ENCODE peak calls at places on chromosomes 16 and 17, in five cellular contexts. R is mammary epithelial cell, L is AG10803, F is AG04450, D is psoas muscle. Z is an unnamed sample.

GRCh38 chr17:31269597-31269996 is 27.4 kb downstream of the OMG start:
- DNase-seq in L (peak), D (no peak), F (peak), R (peak), Z (peak)

GRCh38 chr16:20822451-20823128 is 16.3 kb downstream of the REXO5 start:
- DNase-seq in D (no peak), R (no peak), F (no peak), L (no peak), Z (no peak)

GRCh38 chr16:87847467-87847784 is 21.9 kb downstream of the SLC7A5 start:
- DNase-seq in D (no peak), R (no peak), L (no peak), F (no peak), Z (no peak)

GRCh38 chr17:33523577-33523981 is 230.5 kb upstream of the ASIC2 start:
- DNase-seq in D (no peak), R (peak), F (no peak), L (peak), Z (no peak)

GRCh38 chr16:70463235-70463634 is 8.8 kb downstream of the FCSK start:
- DNase-seq in F (no peak), L (no peak), D (no peak), R (no peak), Z (no peak)

GRCh38 chr16:52463904-52464303 is 83.0 kb downstream of the TOX3 start:
- DNase-seq in R (no peak), D (no peak), F (no peak), L (no peak), Z (no peak)

GRCh38 chr17:39660011-39660360 is 5.2 kb upstream of the TCAP start:
- DNase-seq in D (no peak), L (no peak), F (no peak), R (no peak), Z (no peak)

GRCh38 chr17:78995761-78996451 is 13.7 kb downstream of the CANT1 start:
- DNase-seq in L (no peak), D (peak), F (no peak), R (no peak), Z (no peak)

GRCh38 chr17:3573246-3574100 is 15.9 kb upstream of the TRPV3 start:
- DNase-seq in F (no peak), R (no peak), L (no peak), D (no peak), Z (no peak)

GRCh38 chr16:67109407-67110135 is at the start of gene PHAF1:
- DNase-seq in F (peak), R (peak), L (peak), D (peak), Z (peak)

GRCh38 chr16:76639685-76640289 is 362.6 kb downstream of the CNTNAP4 start:
- DNase-seq in D (no peak), L (no peak), F (no peak), R (peak), Z (no peak)

GRCh38 chr16:50598936-50599361 is 50.8 kb downstream of the NKD1 start:
- DNase-seq in L (no peak), D (peak), F (no peak), R (no peak), Z (no peak)

GRCh38 chr17:13822671-13823070 is 220.9 kb upstream of the HS3ST3A1 start:
- DNase-seq in D (no peak), L (no peak), R (no peak), F (no peak), Z (no peak)

GRCh38 chr16:87332150-87332549 is 15.0 kb upstream of the C16orf95 start:
- DNase-seq in D (peak), F (no peak), L (no peak), R (no peak), Z (no peak)

GRCh38 chr16:89811321-89811720 is 5.1 kb downstream of the FANCA start:
- DNase-seq in F (no peak), D (no peak), L (no peak), R (no peak), Z (no peak)

DNA sequence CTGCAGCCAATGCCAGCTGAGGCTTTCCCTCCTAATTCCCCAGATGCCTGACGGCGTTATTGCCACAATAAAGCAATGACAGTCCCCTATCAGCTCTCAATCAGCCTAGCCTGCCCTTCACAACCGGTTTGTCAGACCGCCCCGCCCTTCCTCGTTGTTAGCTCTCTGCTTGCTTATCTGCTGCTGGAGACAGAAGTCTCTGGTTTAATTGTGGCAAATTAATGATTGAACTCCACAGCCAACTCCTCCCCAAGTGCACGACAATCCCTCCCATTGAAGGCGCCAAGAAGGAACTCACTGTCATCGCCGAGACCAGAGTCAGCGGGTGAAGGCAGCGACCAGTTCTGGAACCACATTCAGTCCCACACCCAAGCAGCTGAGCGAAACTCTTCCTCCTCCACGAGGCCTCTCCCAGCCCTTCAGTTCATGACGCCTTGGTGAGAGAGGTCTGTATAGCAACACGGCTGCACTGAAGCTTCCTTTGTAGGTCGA is 474.4 kb downstream of the SLC39A11 start:
- DNase-seq in R (no peak), D (no peak), F (no peak), L (no peak), Z (no peak)
- H3K4me3 ChIP-seq in R (no peak), D (no peak), F (no peak), L (no peak), Z (no peak)

GRCh38 chr17:492015-492399 is 139.4 kb upstream of the RPH3AL start:
- DNase-seq in D (no peak), L (no peak), R (no peak), F (no peak), Z (no peak)

GRCh38 chr17:496761-497586 is 144.4 kb upstream of the RPH3AL start:
- DNase-seq in D (no peak), R (no peak), F (no peak), L (peak), Z (no peak)

GRCh38 chr17:493666-494065 is 141.1 kb upstream of the RPH3AL start:
- DNase-seq in F (no peak), R (no peak), L (no peak), D (no peak), Z (no peak)

GRCh38 chr17:497587-498034 is 145.0 kb upstream of the RPH3AL start:
- DNase-seq in F (no peak), L (no peak), D (no peak), R (no peak), Z (no peak)

DNA sequence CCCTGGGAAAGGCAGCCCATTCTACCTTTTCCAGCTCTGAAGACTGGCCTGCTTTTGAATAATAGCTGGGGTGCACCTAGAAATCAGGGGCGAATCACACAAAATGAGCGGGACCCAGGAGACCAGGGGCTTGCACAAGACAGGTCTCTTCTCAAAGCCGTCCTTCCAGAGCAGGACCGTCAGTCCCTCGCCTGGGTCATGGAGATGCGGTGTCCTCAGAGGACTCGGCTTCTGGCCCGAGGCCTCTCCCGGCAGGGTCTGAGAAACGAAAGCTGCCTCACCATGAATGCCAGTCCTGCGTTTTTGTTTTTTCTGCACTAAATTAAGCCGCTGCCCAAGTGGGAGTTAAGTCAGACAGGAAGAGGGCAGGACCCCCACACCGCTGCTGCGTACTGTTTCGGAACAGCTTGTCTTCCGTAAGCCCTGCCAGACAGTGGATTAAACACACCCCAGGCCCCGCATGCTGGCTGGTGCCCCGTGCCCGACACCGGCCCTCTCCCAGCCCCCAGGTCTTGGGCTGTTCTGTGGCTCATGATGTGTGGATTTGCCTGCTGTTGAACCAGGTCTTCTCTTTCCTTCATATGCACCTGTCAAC is 142.1 kb upstream of the RPH3AL start:
- DNase-seq in L (no peak), D (no peak), F (no peak), R (no peak), Z (no peak)
- H3K4me3 ChIP-seq in L (no peak), D (no peak), F (no peak), R (no peak), Z (no peak)

GRCh38 chr17:77375108-77375507 is 234.3 kb downstream of the SEC14L1 start:
- DNase-seq in R (no peak), L (no peak), D (no peak), F (no peak), Z (no peak)

GRCh38 chr17:77376795-77377751 is 236.3 kb downstream of the SEC14L1 start:
- DNase-seq in D (no peak), F (peak), L (peak), R (no peak), Z (no peak)

GRCh38 chr17:77374170-77374936 is 233.6 kb downstream of the SEC14L1 start:
- DNase-seq in D (peak), R (no peak), L (peak), F (peak), Z (no peak)

GRCh38 chr17:77375526-77375916 is 234.8 kb downstream of the SEC14L1 start:
- DNase-seq in F (no peak), D (no peak), L (no peak), R (no peak), Z (no peak)

GRCh38 chr17:77375917-77376651 is 235.3 kb downstream of the SEC14L1 start:
- DNase-seq in D (no peak), L (peak), F (peak), R (peak), Z (no peak)
- H3K4me3 ChIP-seq in D (peak), L (peak), F (peak), R (no peak), Z (peak)

DNA sequence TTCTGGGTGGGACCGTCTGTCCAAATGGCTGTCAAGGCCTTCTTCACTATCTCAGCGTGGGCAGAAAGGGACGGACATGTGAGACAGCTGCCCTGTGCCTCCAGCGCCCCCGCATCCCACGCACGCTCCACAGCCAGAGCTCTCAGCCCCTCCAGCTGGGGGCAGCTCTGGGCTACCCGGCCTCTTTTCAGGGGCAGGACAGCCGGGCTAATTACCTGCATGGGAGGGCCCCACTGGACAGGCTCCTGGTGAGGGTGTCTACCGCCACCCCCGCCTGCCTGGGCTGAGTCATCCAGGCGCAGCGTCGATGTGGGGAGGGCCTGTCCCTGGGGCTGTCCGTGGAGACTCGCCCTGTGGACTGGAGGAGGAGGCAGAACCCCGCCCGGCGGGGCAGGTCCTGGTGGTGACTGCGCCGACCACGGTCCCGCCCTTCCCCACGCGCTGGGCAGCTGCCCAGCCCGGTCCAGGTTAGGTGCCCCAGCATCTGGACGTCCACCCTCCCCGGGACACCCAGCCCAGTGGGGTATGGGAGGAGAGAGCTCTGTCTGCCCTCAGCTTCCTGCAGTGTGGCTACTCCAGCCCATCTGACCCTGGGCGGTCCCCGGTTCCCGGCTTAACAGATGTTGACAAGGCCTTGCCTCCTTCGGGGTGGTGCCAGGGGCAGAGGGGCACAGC is 5.9 kb upstream of the METRNL start:
- DNase-seq in F (no peak), R (peak), L (no peak), D (no peak), Z (no peak)
- H3K4me3 ChIP-seq in F (no peak), R (no peak), L (no peak), D (no peak), Z (no peak)